ENCODE peak calls at places on chromosomes 6 and 20, in four cellular contexts. A, V, B and I are unnamed samples.

GRCh38 chr20:17534077-17534476 is 2.9 kb upstream of the BFSP1 start:
- DNase-seq in A (no peak), V (no peak), B (no peak), I (no peak)

GRCh38 chr6:142740449-142740848 is 204.5 kb downstream of the HIVEP2 start:
- DNase-seq in A (peak), V (no peak), B (no peak), I (no peak)

GRCh38 chr6:158711264-158711663 is 61.4 kb downstream of the SYTL3 start:
- DNase-seq in A (peak), V (no peak), B (no peak), I (no peak)

GRCh38 chr20:35395728-35396127 is 16.0 kb downstream of the UQCC1 start:
- DNase-seq in A (no peak), V (no peak), B (no peak), I (no peak)

GRCh38 chr6:125001684-125002083 is 39.4 kb downstream of the RNF217 start:
- DNase-seq in A (no peak), V (no peak), B (no peak), I (no peak)

GRCh38 chr6:37696220-37696840 is 1.4 kb downstream of the MDGA1 start:
- DNase-seq in A (peak), V (no peak), B (peak), I (peak)

GRCh38 chr6:89028774-89029173 is 51.8 kb upstream of the PNRC1 start:
- DNase-seq in A (no peak), V (no peak), B (no peak), I (no peak)

GRCh38 chr6:1607557-1608221 is 2.0 kb upstream of the FOXC1 start:
- DNase-seq in A (no peak), V (no peak), B (peak), I (no peak)

DNA sequence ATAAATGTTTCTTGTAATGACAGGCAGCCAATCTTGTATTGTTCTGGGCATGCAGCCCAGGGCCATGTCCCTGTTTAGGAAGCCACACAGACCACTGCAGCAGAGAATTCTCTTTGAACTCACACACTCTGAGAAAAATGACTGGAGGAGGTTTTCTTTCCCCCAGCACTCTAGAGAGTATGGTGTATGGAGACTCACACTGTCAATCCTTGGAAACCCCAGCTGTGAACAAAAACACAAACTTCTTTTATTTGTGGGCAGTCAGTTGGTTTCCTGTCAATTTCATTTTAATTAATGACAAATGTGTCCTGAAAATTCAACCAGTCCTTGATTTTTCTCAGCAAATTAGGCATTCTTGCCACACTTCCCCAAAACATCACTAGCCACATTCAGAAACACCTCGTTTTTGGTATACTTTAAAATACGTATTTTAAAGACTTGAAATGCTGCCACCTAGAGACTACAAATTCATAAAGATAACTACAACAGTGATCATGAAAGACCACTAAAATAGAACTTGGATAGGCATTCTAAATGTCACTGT is 52.9 kb upstream of the UFL1 start:
- DNase-seq in A (no peak), V (no peak), B (no peak), I (no peak)
- TF ChIP-seq CTCF in A (no peak), V (peak), B (peak), I (peak)

DNA sequence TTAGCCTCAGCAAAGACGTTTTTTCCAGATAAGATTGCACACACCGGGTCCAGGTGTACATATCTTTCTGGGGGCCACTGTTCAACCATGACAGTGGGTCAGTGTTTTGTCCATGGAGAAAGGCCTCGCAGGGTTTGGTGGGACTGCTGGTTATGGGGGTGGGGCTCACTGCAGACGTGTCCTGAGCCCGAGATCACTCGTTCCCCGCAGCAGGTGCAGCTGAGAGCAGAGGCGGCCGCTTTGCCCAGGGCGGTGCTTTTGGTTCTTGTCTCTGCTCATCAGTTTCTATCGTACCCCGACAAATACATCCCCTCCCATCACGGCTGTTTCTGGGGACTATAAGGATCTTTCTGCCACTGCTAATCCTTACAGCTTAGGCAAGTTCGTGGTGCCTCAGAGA is 166.9 kb downstream of the CDH4 start:
- DNase-seq in A (no peak), V (no peak), B (no peak), I (no peak)
- TF ChIP-seq CTCF in A (no peak), V (no peak), B (no peak), I (no peak)

DNA sequence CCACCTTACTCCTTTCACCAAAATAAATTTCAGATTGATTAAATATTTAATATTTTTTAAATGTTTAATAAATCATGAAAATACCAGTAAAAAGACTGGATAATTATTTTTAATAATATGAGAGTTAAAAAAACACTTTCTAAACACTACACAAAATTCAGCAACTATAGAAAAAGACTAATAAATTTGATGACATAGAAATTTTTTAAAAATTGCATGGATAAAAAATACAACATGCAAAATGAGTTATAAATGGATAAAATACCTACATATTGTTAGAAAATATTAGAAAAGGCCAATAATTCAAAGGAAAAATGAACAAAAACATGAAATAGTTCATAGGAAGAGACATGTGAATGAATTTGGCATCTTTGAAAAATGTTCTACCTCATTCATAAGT is 101.0 kb upstream of the EDN1 start:
- DNase-seq in A (no peak), V (no peak), B (no peak), I (no peak)
- TF ChIP-seq CTCF in A (no peak), V (no peak), B (no peak), I (no peak)

GRCh38 chr20:32823078-32823477 is 3.3 kb downstream of the MAPRE1 start:
- DNase-seq in A (peak), V (no peak), B (no peak), I (no peak)

GRCh38 chr20:32822189-32822588 is 2.4 kb downstream of the MAPRE1 start:
- DNase-seq in A (peak), V (no peak), B (no peak), I (no peak)

GRCh38 chr20:32820000-32820697 is 395 bp downstream of the MAPRE1 start:
- DNase-seq in A (peak), V (peak), B (peak), I (peak)

GRCh38 chr20:32823737-32824588 is 4.2 kb downstream of the MAPRE1 start:
- DNase-seq in A (peak), V (no peak), B (no peak), I (no peak)

DNA sequence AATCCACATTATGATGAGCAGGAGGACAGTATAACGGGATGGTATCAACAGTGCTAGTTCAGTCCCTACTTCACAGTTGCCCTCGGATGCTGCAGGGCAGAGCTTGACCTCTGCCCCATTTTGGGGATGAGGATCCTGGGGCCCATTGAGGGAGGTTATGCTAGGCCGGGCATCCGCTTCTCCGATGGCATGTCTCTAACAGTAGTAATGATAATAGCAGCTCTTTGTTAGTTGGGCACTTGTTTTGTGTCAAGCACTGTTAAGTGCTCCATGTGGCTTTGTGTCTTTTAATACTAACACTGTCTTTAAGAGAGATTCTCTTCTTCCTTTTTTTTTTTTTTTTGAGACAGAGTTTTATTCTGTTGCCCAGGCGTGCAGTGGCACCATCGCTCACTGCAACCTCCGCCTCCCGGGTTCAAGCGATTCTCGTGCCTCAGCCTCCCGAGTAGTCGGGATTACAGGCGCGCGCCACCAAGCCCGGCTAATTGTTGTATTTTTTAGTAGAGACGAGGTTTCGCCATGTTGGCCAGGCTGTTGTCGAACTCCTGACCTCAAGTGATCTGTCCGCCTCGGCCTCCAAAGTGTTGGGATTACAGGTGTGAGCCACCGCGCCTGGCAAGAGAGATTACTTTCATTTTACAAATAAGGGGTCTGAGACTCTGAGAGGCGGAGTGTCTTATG is 1.1 kb downstream of the MAPRE1 start:
- DNase-seq in A (peak), V (no peak), B (no peak), I (no peak)
- TF ChIP-seq CTCF in A (no peak), V (no peak), B (no peak), I (no peak)

GRCh38 chr6:68468244-68468884 is 166.7 kb upstream of the ADGRB3 start:
- DNase-seq in A (no peak), V (no peak), B (peak), I (peak)
- TF ChIP-seq CTCF in A (no peak), V (no peak), B (peak), I (no peak)

GRCh38 chr6:164109770-164110140 is 695.2 kb downstream of the QKI start:
- DNase-seq in A (no peak), V (no peak), B (peak), I (no peak)
- TF ChIP-seq CTCF in A (no peak), V (peak), B (peak), I (no peak)

DNA sequence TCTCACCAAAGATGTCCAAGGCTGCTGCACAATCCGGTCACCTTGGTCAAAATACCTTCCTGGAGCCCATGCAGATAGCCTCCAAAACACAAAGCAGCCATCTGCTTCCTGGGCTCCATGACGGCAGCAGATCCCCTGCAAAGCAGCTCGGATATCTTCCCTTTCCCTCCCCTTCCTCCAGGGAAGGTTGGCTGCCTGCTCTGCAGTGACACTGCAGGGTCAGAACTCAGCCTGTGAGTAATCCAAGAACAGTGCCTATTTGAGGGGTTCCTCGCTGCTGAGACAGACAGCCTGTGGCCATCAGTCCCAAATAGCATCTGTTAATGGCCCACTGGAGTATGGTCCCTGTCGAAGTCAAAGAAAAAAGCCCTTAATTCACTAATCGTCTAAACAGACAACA is 270.8 kb downstream of the PREX1 start:
- DNase-seq in A (no peak), V (no peak), B (no peak), I (no peak)
- TF ChIP-seq CTCF in A (no peak), V (no peak), B (no peak), I (no peak)

GRCh38 chr6:7136859-7137334 is 29.1 kb downstream of the RREB1 start:
- DNase-seq in A (no peak), V (no peak), B (no peak), I (no peak)
- TF ChIP-seq CTCF in A (no peak), V (no peak), B (no peak), I (no peak)